ENCODE peak calls at places on chromosomes 4 and X, in nine cellular contexts. T is endodermal cell, O is psoas muscle, M is right atrium auricular region, S is PC-3, I is kidney, E is BE2C, B is AG04449, P is HepG2. K is an unnamed sample.

GRCh38 chr4:749771-750666 is 44.4 kb downstream of the PCGF3 start:
- DNase-seq in B (no peak), M (peak), P (no peak), O (peak), S (no peak), I (peak), E (no peak), T (no peak), K (peak)

GRCh38 chrX:138925330-138925729 is 213.8 kb upstream of the FGF13 start:
- DNase-seq in S (peak), E (no peak), P (no peak), I (no peak), O (peak), B (no peak), T (no peak), M (no peak), K (peak)

GRCh38 chrX:2705036-2705435 is 13.9 kb downstream of the CD99 start:
- DNase-seq in I (peak), P (no peak), O (peak), M (no peak), T (no peak), E (no peak), B (no peak), S (no peak), K (peak)

GRCh38 chrX:134603806-134604700 is 54.2 kb downstream of the PLAC1 start:
- DNase-seq in O (peak), S (peak), T (no peak), M (no peak), I (no peak), E (no peak), P (no peak), B (peak), K (peak)

GRCh38 chr4:27844359-27844758 is 983.7 kb downstream of the STIM2 start:
- DNase-seq in O (no peak), M (no peak), T (no peak), B (no peak), S (no peak), I (no peak), P (no peak), E (no peak), K (no peak)

GRCh38 chrX:10166731-10167149 is 10.0 kb downstream of the CLCN4 start:
- DNase-seq in P (peak), T (no peak), E (no peak), M (no peak), B (no peak), O (no peak), I (no peak), S (no peak), K (no peak)

GRCh38 chrX:9923357-9923756 is 43.8 kb upstream of the CLDN34 start:
- DNase-seq in M (no peak), O (no peak), P (no peak), I (no peak), S (no peak), E (no peak), T (no peak), B (no peak), K (no peak)

GRCh38 chr4:78551420-78552351 is at the start of gene ANXA3:
- DNase-seq in O (peak), S (peak), I (peak), E (peak), P (no peak), B (no peak), M (no peak), T (peak), K (no peak)

GRCh38 chr4:169103966-169104412 is 93.9 kb upstream of the CBR4 start:
- DNase-seq in T (peak), M (no peak), S (peak), B (no peak), P (no peak), E (peak), I (no peak), O (no peak), K (no peak)

GRCh38 chrX:101430457-101431078 is 22.5 kb downstream of the HNRNPH2 start:
- DNase-seq in B (no peak), O (no peak), M (no peak), I (no peak), T (no peak), P (no peak), E (no peak), S (peak), K (peak)

GRCh38 chr4:76950052-76950845 is 697 bp downstream of the SEPTIN11 start:
- DNase-seq in S (peak), P (peak), E (peak), M (no peak), T (peak), O (peak), I (peak), B (no peak), K (peak)
- TF ChIP-seq CTCF in S (no peak), P (peak), E (no peak), M (no peak), T (no peak), O (no peak), I (no peak), B (no peak), K (no peak)

DNA sequence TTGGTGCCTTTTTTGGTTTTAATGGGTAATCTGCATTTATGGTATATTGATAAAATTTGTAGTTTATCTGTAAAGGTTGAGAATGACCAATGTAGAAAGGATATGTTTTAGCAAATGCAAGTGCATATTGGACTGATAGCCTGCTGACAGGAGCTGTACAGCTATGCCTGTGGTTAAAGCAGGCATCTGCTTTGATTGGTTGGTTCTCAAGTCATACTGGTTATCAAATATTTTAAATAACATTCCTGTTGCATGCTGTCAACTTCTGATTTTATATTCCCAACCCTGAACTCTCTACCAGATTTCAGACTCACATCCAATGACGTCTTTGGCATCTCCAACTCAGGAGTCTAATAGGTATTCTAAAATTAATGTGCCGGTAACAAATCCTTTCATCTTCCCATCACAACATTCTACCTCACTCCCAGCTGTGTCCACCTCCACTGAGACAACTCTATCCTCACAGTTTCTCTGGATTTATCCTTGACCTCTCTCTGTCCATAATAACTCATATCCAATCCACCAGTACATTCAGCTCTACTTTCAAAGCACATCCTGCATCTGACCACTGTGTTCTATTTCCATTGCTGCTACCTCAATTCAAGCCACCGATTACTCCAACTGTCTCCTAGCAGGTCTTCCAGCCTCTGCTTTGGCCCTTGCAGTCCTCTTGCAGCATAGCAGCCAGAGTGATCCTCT is 125.7 kb downstream of the CAMK2D start:
- DNase-seq in M (no peak), I (no peak), B (peak), O (no peak), S (peak), P (no peak), E (no peak), T (no peak), K (peak)
- H3K4me3 ChIP-seq in M (no peak), I (no peak), B (no peak), O (no peak), S (no peak), P (no peak), E (no peak), T (no peak), K (no peak)

DNA sequence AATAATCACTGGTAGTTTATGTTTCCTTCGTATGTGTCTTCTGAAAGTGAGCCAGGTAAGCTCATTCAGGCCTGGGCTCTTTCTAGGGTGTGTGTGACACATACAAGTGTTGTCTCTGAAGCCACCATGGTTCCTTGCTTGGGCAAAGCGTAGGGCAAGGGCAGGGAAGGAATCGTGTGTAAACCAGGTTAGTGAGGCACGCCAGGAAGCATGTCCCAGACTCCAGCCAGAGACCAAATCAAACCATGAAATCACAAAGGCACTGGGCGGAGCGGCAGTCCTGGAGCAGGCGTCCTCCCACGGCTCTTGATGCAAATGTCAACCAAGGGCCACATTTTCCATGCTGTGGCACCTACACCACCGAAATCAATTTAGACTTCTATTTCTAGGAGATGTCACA is 67.0 kb downstream of the NYX start:
- DNase-seq in E (no peak), I (no peak), P (no peak), S (no peak), M (no peak), T (no peak), O (no peak), B (no peak), K (no peak)
- TF ChIP-seq CTCF in E (no peak), I (no peak), P (no peak), S (no peak), M (no peak), T (no peak), O (no peak), B (no peak), K (no peak)

DNA sequence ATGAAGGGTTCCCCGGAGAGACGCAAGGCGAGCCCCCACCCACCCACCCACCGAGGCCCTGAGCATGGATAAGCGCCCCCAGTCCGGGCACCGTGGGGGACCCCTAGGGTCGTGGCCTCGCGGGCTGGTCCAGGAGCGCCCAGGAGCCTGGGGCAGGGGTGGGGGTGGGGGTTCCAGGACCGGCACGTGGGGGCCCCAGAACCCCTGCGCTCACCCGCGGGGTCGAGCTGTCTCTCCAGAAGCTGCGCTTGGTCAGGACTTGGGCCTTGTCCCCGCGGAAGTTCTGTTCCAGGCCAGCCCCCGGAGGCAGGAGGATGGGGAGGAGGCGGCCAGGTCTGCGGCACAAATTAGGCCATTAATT is 11.2 kb upstream of the SHOX start:
- DNase-seq in S (no peak), E (no peak), B (no peak), T (no peak), I (no peak), O (no peak), M (peak), P (no peak), K (no peak)
- H3K4me3 ChIP-seq in S (no peak), E (no peak), B (no peak), T (no peak), I (no peak), O (no peak), M (no peak), P (no peak), K (no peak)

GRCh38 chrX:21375795-21376069 is 1.5 kb downstream of the CNKSR2 start:
- DNase-seq in M (no peak), P (no peak), B (no peak), O (no peak), S (no peak), E (peak), T (peak), I (no peak), K (no peak)
- TF ChIP-seq CTCF in M (no peak), P (no peak), B (no peak), O (no peak), S (no peak), E (peak), T (peak), I (no peak), K (no peak)

GRCh38 chrX:1395646-1396216 is 3.8 kb upstream of the SLC25A6 start:
- DNase-seq in I (peak), E (no peak), M (no peak), O (no peak), S (no peak), B (no peak), P (no peak), T (no peak), K (no peak)
- H3K4me3 ChIP-seq in I (peak), E (no peak), M (no peak), O (no peak), S (no peak), B (no peak), P (no peak), T (no peak), K (no peak)

GRCh38 chr4:71913275-71913674 is 118.5 kb upstream of the NPFFR2 start:
- DNase-seq in P (no peak), T (no peak), I (no peak), M (no peak), S (no peak), B (no peak), E (no peak), O (no peak), K (no peak)

GRCh38 chr4:71906096-71906495 is 122.2 kb upstream of the GC start:
- DNase-seq in P (no peak), I (no peak), B (no peak), S (no peak), M (no peak), E (no peak), O (no peak), T (no peak), K (no peak)

DNA sequence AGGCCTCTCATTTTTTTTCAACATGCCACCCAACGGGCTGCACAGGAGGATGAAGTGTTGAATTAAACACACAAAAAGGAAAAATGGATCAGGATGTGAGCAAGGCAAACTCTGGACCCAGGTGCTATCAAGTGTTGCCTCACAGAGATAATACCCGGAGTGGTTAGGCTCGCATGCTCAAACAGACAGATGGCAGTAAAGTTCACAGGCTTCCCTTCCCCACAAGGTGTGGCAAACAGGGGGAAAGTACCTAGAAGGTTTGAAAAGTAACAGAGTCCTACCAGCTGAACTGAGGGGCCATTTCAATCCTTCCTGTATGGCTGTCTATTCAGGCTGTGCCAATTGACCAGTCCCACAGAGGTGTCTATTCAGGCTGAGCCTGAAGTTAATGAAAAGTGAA is 123.9 kb upstream of the GC start:
- DNase-seq in E (no peak), I (no peak), M (no peak), S (no peak), O (no peak), T (no peak), B (no peak), P (no peak), K (no peak)
- TF ChIP-seq CTCF in E (no peak), I (no peak), M (no peak), S (no peak), O (no peak), T (no peak), B (no peak), P (no peak), K (no peak)

DNA sequence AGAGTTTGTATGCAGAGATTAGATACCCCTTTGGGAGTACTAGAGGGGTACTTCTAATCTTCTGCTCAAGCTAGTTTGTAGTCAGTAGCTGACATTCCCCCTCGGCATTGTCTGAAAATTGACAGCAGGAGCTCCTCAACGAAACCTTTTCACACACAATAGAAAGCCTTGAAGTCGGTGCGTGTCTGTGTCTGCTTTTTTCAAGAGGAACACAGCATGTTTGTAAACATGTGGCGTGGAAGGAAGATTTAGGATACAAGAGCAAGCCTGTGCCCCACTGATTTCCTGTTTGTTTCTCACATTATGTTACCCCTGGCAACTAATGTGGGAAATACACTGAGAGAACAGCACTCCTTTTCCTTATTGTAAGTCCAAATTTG is 252.6 kb downstream of the ANKRD50 start:
- DNase-seq in M (no peak), B (no peak), S (no peak), I (no peak), O (no peak), T (no peak), P (no peak), E (no peak), K (peak)
- H3K4me3 ChIP-seq in M (no peak), B (no peak), S (no peak), I (no peak), O (no peak), T (no peak), P (no peak), E (no peak), K (no peak)

GRCh38 chr4:6893449-6894085 is 16.1 kb upstream of the TBC1D14 start:
- DNase-seq in S (no peak), O (no peak), B (no peak), E (no peak), P (peak), T (no peak), M (no peak), I (no peak), K (no peak)

GRCh38 chr4:6894086-6894478 is 15.5 kb upstream of the TBC1D14 start:
- DNase-seq in E (no peak), P (no peak), T (no peak), I (no peak), O (no peak), S (no peak), B (no peak), M (no peak), K (no peak)

GRCh38 chr4:6891436-6892170 is 18.0 kb upstream of the TBC1D14 start:
- DNase-seq in M (no peak), I (no peak), P (no peak), S (no peak), B (no peak), O (no peak), E (no peak), T (no peak), K (peak)

GRCh38 chr4:6892909-6893202 is 16.8 kb upstream of the TBC1D14 start:
- DNase-seq in T (no peak), S (no peak), I (no peak), B (no peak), M (no peak), P (no peak), E (no peak), O (no peak), K (no peak)

GRCh38 chr4:6892190-6892908 is 17.3 kb upstream of the TBC1D14 start:
- DNase-seq in M (peak), P (peak), T (peak), B (no peak), O (peak), I (peak), E (peak), S (peak), K (peak)
- TF ChIP-seq CTCF in M (peak), P (peak), T (peak), B (peak), O (no peak), I (no peak), E (peak), S (peak), K (no peak)

GRCh38 chr4:3464349-3464905 is 1.3 kb downstream of the DOK7 start:
- DNase-seq in E (no peak), P (no peak), I (peak), T (no peak), B (no peak), S (no peak), O (peak), M (no peak), K (no peak)

GRCh38 chr4:3462321-3462789 is 751 bp upstream of the DOK7 start:
- DNase-seq in B (no peak), M (no peak), S (no peak), E (no peak), O (peak), I (peak), T (no peak), P (peak), K (no peak)

GRCh38 chr4:3461515-3462291 is 1.4 kb upstream of the DOK7 start:
- DNase-seq in T (no peak), P (no peak), E (peak), S (peak), O (peak), I (peak), B (no peak), M (no peak), K (peak)

GRCh38 chr4:3463556-3464348 is 646 bp downstream of the DOK7 start:
- DNase-seq in P (no peak), O (peak), E (no peak), I (peak), T (no peak), B (no peak), S (no peak), M (no peak), K (no peak)

GRCh38 chr4:3462790-3463415 is at the start of gene DOK7:
- DNase-seq in P (no peak), T (peak), I (peak), B (no peak), E (no peak), S (no peak), M (no peak), O (peak), K (no peak)
- H3K4me3 ChIP-seq in P (peak), T (no peak), I (no peak), B (peak), E (peak), S (peak), M (peak), O (peak), K (peak)